ENCODE peak calls at places on chromosome 6, in four cellular contexts. One of them, this sample, is unnamed.

GRCh38 chr6:115783402-115784061 is 277.2 kb downstream of the FRK start:
- DNase-seq in effector memory CD4-positive, alpha-beta T cell: no peak
- DNase-seq in H7: no peak
- DNase-seq in psoas muscle: peak; percentile 7
- DNase-seq in this sample: no peak

GRCh38 chr6:151330130-151330715 is 61.1 kb downstream of the ZBTB2 start:
- DNase-seq in effector memory CD4-positive, alpha-beta T cell: no peak
- DNase-seq in H7: no peak
- DNase-seq in psoas muscle: no peak
- DNase-seq in this sample: no peak

GRCh38 chr6:68757821-68758220 is 122.7 kb downstream of the ADGRB3 start:
- DNase-seq in effector memory CD4-positive, alpha-beta T cell: no peak
- DNase-seq in H7: no peak
- DNase-seq in psoas muscle: no peak
- DNase-seq in this sample: no peak

GRCh38 chr6:149727793-149728498 is 10.0 kb upstream of the LATS1 start:
- DNase-seq in effector memory CD4-positive, alpha-beta T cell: no peak
- DNase-seq in H7: no peak
- DNase-seq in psoas muscle: no peak
- DNase-seq in this sample: no peak

GRCh38 chr6:89828988-89829590 is 591 bp upstream of the CASP8AP2 start:
- DNase-seq in effector memory CD4-positive, alpha-beta T cell: no peak
- DNase-seq in H7: peak; percentile 57
- DNase-seq in psoas muscle: no peak
- DNase-seq in this sample: peak; percentile 65

GRCh38 chr6:132252113-132252512 is 149.2 kb downstream of the MOXD1 start:
- DNase-seq in effector memory CD4-positive, alpha-beta T cell: no peak
- DNase-seq in H7: no peak
- DNase-seq in psoas muscle: no peak
- DNase-seq in this sample: no peak

GRCh38 chr6:127092486-127092885 is 26.0 kb upstream of the RSPO3 start:
- DNase-seq in effector memory CD4-positive, alpha-beta T cell: no peak
- DNase-seq in H7: no peak
- DNase-seq in psoas muscle: no peak
- DNase-seq in this sample: no peak

GRCh38 chr6:17394192-17394611 is 807 bp downstream of the CAP2 start:
- DNase-seq in effector memory CD4-positive, alpha-beta T cell: no peak
- DNase-seq in H7: no peak
- DNase-seq in psoas muscle: peak; percentile 58
- DNase-seq in this sample: peak; percentile 89

GRCh38 chr6:131976545-131977061 is 25.4 kb upstream of the CCN2 start:
- DNase-seq in effector memory CD4-positive, alpha-beta T cell: no peak
- DNase-seq in H7: no peak
- DNase-seq in psoas muscle: no peak
- DNase-seq in this sample: no peak

GRCh38 chr6:34562350-34562749 is 6.2 kb upstream of the SPDEF start:
- DNase-seq in effector memory CD4-positive, alpha-beta T cell: no peak
- DNase-seq in H7: no peak
- DNase-seq in psoas muscle: no peak
- DNase-seq in this sample: no peak

GRCh38 chr6:5766260-5766659 is 240.5 kb downstream of the NRN1 start:
- DNase-seq in effector memory CD4-positive, alpha-beta T cell: no peak
- DNase-seq in H7: peak; percentile 67
- DNase-seq in psoas muscle: no peak
- DNase-seq in this sample: peak; percentile 59

GRCh38 chr6:14671261-14671681 is 553.7 kb downstream of the CD83 start:
- DNase-seq in effector memory CD4-positive, alpha-beta T cell: no peak
- DNase-seq in H7: no peak
- DNase-seq in psoas muscle: peak; percentile 46
- DNase-seq in this sample: no peak

GRCh38 chr6:55448446-55448845 is 121.2 kb downstream of the GFRAL start:
- DNase-seq in effector memory CD4-positive, alpha-beta T cell: no peak
- DNase-seq in H7: no peak
- DNase-seq in psoas muscle: no peak
- DNase-seq in this sample: no peak

GRCh38 chr6:17853533-17853932 is 133.9 kb downstream of the KIF13A start:
- DNase-seq in effector memory CD4-positive, alpha-beta T cell: no peak
- DNase-seq in H7: no peak
- DNase-seq in psoas muscle: no peak
- DNase-seq in this sample: no peak

GRCh38 chr6:149935668-149936067 is 6.1 kb upstream of the ULBP2 start:
- DNase-seq in effector memory CD4-positive, alpha-beta T cell: no peak
- DNase-seq in H7: no peak
- DNase-seq in psoas muscle: no peak
- DNase-seq in this sample: peak; percentile 33

GRCh38 chr6:122202576-122203137 is 196.8 kb upstream of the HSF2 start:
- DNase-seq in effector memory CD4-positive, alpha-beta T cell: no peak
- DNase-seq in H7: peak; percentile 17
- DNase-seq in psoas muscle: no peak
- DNase-seq in this sample: peak; percentile 58

GRCh38 chr6:168072730-168073129 is 6.3 kb downstream of the FRMD1 start:
- DNase-seq in effector memory CD4-positive, alpha-beta T cell: no peak
- DNase-seq in H7: no peak
- DNase-seq in psoas muscle: no peak
- DNase-seq in this sample: no peak

GRCh38 chr6:113564401-113565161 is 292.6 kb upstream of the MARCKS start:
- DNase-seq in effector memory CD4-positive, alpha-beta T cell: no peak
- DNase-seq in H7: peak; percentile 72
- DNase-seq in psoas muscle: peak; percentile 67
- DNase-seq in this sample: peak; percentile 93

GRCh38 chr6:166691199-166691598 is 64.1 kb upstream of the RPS6KA2 start:
- DNase-seq in effector memory CD4-positive, alpha-beta T cell: no peak
- DNase-seq in H7: no peak
- DNase-seq in psoas muscle: peak; percentile 52
- DNase-seq in this sample: no peak

GRCh38 chr6:72740135-72740534 is 118.3 kb downstream of the KCNQ5 start:
- DNase-seq in effector memory CD4-positive, alpha-beta T cell: no peak
- DNase-seq in H7: no peak
- DNase-seq in psoas muscle: no peak
- DNase-seq in this sample: no peak

GRCh38 chr6:147508073-147508870 is at the start of gene SAMD5:
- DNase-seq in effector memory CD4-positive, alpha-beta T cell: no peak
- DNase-seq in H7: peak; percentile 93
- DNase-seq in psoas muscle: peak; percentile 44
- DNase-seq in this sample: peak; percentile 89

GRCh38 chr6:46629698-46630097 is 22.9 kb downstream of the CYP39A1 start:
- DNase-seq in effector memory CD4-positive, alpha-beta T cell: no peak
- DNase-seq in H7: no peak
- DNase-seq in psoas muscle: no peak
- DNase-seq in this sample: no peak

GRCh38 chr6:4582506-4582905 is 193.7 kb upstream of the CDYL start:
- DNase-seq in effector memory CD4-positive, alpha-beta T cell: no peak
- DNase-seq in H7: no peak
- DNase-seq in psoas muscle: no peak
- DNase-seq in this sample: no peak

GRCh38 chr6:30743099-30744053 is 889 bp upstream of the FLOT1 start:
- DNase-seq in effector memory CD4-positive, alpha-beta T cell: peak; percentile 21
- DNase-seq in H7: peak; percentile 69
- DNase-seq in psoas muscle: peak; percentile 41
- DNase-seq in this sample: no peak

GRCh38 chr6:93337772-93338394 is 81.5 kb downstream of the EPHA7 start:
- DNase-seq in effector memory CD4-positive, alpha-beta T cell: no peak
- DNase-seq in H7: no peak
- DNase-seq in psoas muscle: no peak
- DNase-seq in this sample: no peak

GRCh38 chr6:144515761-144516160 is 230.6 kb downstream of the UTRN start:
- DNase-seq in effector memory CD4-positive, alpha-beta T cell: no peak
- DNase-seq in H7: no peak
- DNase-seq in psoas muscle: no peak
- DNase-seq in this sample: no peak

GRCh38 chr6:170316071-170316470 is 9.5 kb downstream of the FAM120B start:
- DNase-seq in effector memory CD4-positive, alpha-beta T cell: no peak
- DNase-seq in H7: no peak
- DNase-seq in psoas muscle: no peak
- DNase-seq in this sample: no peak

GRCh38 chr6:115071962-115072361 is 729.1 kb upstream of the HS3ST5 start:
- DNase-seq in effector memory CD4-positive, alpha-beta T cell: no peak
- DNase-seq in H7: no peak
- DNase-seq in psoas muscle: no peak
- DNase-seq in this sample: no peak

GRCh38 chr6:132764370-132764769 is 6.7 kb upstream of the VNN2 start:
- DNase-seq in effector memory CD4-positive, alpha-beta T cell: no peak
- DNase-seq in H7: peak; percentile 10
- DNase-seq in psoas muscle: peak; percentile 33
- DNase-seq in this sample: peak; percentile 46

GRCh38 chr6:9412951-9413559 is 977.7 kb upstream of the SLC35B3 start:
- DNase-seq in effector memory CD4-positive, alpha-beta T cell: no peak
- DNase-seq in H7: peak; percentile 19
- DNase-seq in psoas muscle: no peak
- DNase-seq in this sample: peak; percentile 82

GRCh38 chr6:29325777-29326176 is 24.3 kb downstream of the OR14J1 start:
- DNase-seq in effector memory CD4-positive, alpha-beta T cell: no peak
- DNase-seq in H7: no peak
- DNase-seq in psoas muscle: no peak
- DNase-seq in this sample: no peak

GRCh38 chr6:148969679-148970078 is 222.8 kb downstream of the UST start:
- DNase-seq in effector memory CD4-positive, alpha-beta T cell: no peak
- DNase-seq in H7: peak; percentile 50
- DNase-seq in psoas muscle: peak; percentile 70
- DNase-seq in this sample: no peak

GRCh38 chr6:27582928-27583725 is 110.2 kb upstream of the ZNF184 start:
- DNase-seq in effector memory CD4-positive, alpha-beta T cell: no peak
- DNase-seq in H7: peak; percentile 70
- DNase-seq in psoas muscle: no peak
- DNase-seq in this sample: peak; percentile 90

GRCh38 chr6:83381949-83382348 is 48.9 kb downstream of the ME1 start:
- DNase-seq in effector memory CD4-positive, alpha-beta T cell: no peak
- DNase-seq in H7: no peak
- DNase-seq in psoas muscle: no peak
- DNase-seq in this sample: no peak

GRCh38 chr6:168462454-168462853 is 21.5 kb downstream of the SMOC2 start:
- DNase-seq in effector memory CD4-positive, alpha-beta T cell: no peak
- DNase-seq in H7: no peak
- DNase-seq in psoas muscle: no peak
- DNase-seq in this sample: no peak

GRCh38 chr6:21908117-21908848 is 314.7 kb downstream of the SOX4 start:
- DNase-seq in effector memory CD4-positive, alpha-beta T cell: no peak
- DNase-seq in H7: no peak
- DNase-seq in psoas muscle: no peak
- DNase-seq in this sample: peak; percentile 60

GRCh38 chr6:21902766-21903165 is 309.2 kb downstream of the SOX4 start:
- DNase-seq in effector memory CD4-positive, alpha-beta T cell: no peak
- DNase-seq in H7: no peak
- DNase-seq in psoas muscle: no peak
- DNase-seq in this sample: no peak

GRCh38 chr6:21906826-21907225 is 313.3 kb downstream of the SOX4 start:
- DNase-seq in effector memory CD4-positive, alpha-beta T cell: no peak
- DNase-seq in H7: no peak
- DNase-seq in psoas muscle: no peak
- DNase-seq in this sample: no peak

GRCh38 chr6:21907291-21907690 is 313.7 kb downstream of the SOX4 start:
- DNase-seq in effector memory CD4-positive, alpha-beta T cell: no peak
- DNase-seq in H7: no peak
- DNase-seq in psoas muscle: no peak
- DNase-seq in this sample: no peak

DNA sequence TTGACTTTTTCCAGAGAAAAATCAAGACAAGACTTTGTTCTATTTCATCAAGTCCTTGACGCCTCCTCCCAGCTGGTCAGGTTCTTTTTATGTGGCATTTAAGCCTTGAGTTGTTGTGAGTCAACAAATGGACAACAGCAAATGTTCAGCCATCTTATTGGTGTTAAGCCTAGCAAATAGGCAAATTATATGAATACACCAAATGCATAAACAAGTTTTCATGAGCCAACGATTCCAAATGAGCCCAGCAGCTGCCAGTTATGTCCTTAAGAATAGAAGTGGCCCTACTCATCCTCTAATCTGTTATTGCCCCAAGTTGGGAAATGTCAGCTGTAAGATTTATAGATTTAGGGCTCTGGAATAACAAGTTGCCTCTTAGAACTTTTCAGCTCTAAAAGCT is 312.0 kb downstream of the SOX4 start:
- DNase-seq in effector memory CD4-positive, alpha-beta T cell: no peak
- DNase-seq in H7: no peak
- DNase-seq in psoas muscle: no peak
- DNase-seq in this sample: no peak
- H3K4me3 ChIP-seq in effector memory CD4-positive, alpha-beta T cell: no peak overlapping the region
- H3K4me3 ChIP-seq in H7: no peak overlapping the region
- H3K4me3 ChIP-seq in psoas muscle: no peak overlapping the region
- H3K4me3 ChIP-seq in this sample: no peak overlapping the region

GRCh38 chr6:75488026-75488425 is 5.6 kb downstream of the FILIP1 start:
- DNase-seq in effector memory CD4-positive, alpha-beta T cell: no peak
- DNase-seq in H7: no peak
- DNase-seq in psoas muscle: no peak
- DNase-seq in this sample: no peak
- H3K4me3 ChIP-seq in effector memory CD4-positive, alpha-beta T cell: no peak overlapping the region
- H3K4me3 ChIP-seq in H7: no peak overlapping the region
- H3K4me3 ChIP-seq in psoas muscle: peak overlapping the region; percentile 80
- H3K4me3 ChIP-seq in this sample: no peak overlapping the region

GRCh38 chr6:95589826-95590570 is 12.7 kb downstream of the MANEA start:
- DNase-seq in effector memory CD4-positive, alpha-beta T cell: no peak
- DNase-seq in H7: no peak
- DNase-seq in psoas muscle: no peak
- DNase-seq in this sample: no peak
- H3K4me3 ChIP-seq in effector memory CD4-positive, alpha-beta T cell: no peak overlapping the region
- H3K4me3 ChIP-seq in H7: no peak overlapping the region
- H3K4me3 ChIP-seq in psoas muscle: no peak overlapping the region
- H3K4me3 ChIP-seq in this sample: peak overlapping the region; percentile 71

DNA sequence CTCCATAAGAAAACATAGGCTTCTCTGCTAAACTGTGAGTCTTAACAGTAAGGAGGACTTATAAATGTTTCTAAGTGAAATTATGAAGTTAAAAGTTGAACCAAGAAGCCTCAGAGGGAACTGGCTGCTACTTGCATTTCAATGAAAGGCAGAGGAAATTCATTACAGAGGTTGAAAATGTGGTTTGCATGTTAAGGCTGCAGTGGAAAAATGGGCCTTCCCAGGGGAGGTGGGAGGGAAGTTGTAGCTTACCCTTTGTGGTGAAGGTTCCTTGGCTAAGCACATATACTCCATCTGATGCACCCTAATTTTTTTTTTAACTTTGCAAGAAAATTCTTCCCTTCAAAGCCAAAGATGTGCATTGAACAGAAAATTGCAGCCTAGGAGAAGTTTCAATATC is 134.3 kb downstream of the CARMIL1 start:
- DNase-seq in effector memory CD4-positive, alpha-beta T cell: no peak
- DNase-seq in H7: peak; percentile 6
- DNase-seq in psoas muscle: no peak
- DNase-seq in this sample: no peak
- H3K4me3 ChIP-seq in effector memory CD4-positive, alpha-beta T cell: no peak overlapping the region
- H3K4me3 ChIP-seq in H7: no peak overlapping the region
- H3K4me3 ChIP-seq in psoas muscle: no peak overlapping the region
- H3K4me3 ChIP-seq in this sample: no peak overlapping the region

GRCh38 chr6:50842446-50842845 is 23.8 kb downstream of the TFAP2B start:
- DNase-seq in effector memory CD4-positive, alpha-beta T cell: no peak
- DNase-seq in H7: no peak
- DNase-seq in psoas muscle: no peak
- DNase-seq in this sample: peak; percentile 75
- H3K4me3 ChIP-seq in effector memory CD4-positive, alpha-beta T cell: no peak overlapping the region
- H3K4me3 ChIP-seq in H7: no peak overlapping the region
- H3K4me3 ChIP-seq in psoas muscle: no peak overlapping the region
- H3K4me3 ChIP-seq in this sample: peak overlapping the region; percentile 22

GRCh38 chr6:26366504-26366903 is 1.5 kb downstream of the BTN3A2 start:
- DNase-seq in effector memory CD4-positive, alpha-beta T cell: no peak
- DNase-seq in H7: no peak
- DNase-seq in psoas muscle: no peak
- DNase-seq in this sample: no peak
- H3K4me3 ChIP-seq in effector memory CD4-positive, alpha-beta T cell: peak overlapping the region; percentile 91
- H3K4me3 ChIP-seq in H7: no peak overlapping the region
- H3K4me3 ChIP-seq in psoas muscle: peak overlapping the region; percentile 79
- H3K4me3 ChIP-seq in this sample: no peak overlapping the region

This sample was measured in endodermal cell.